ENCODE peak calls at places on chromosomes 1 and 21, in five cellular contexts. Y, P, R, A and Z are unnamed samples.

GRCh38 chr21:25456672-25457071 is 150.6 kb downstream of the MRPL39 start:
- DNase-seq in Y (peak), P (no peak), R (peak), A (no peak), Z (no peak)

GRCh38 chr1:60995093-60995492 is 87.3 kb upstream of the NFIA start:
- DNase-seq in Y (no peak), P (no peak), R (no peak), A (no peak), Z (no peak)

GRCh38 chr1:151570819-151571218 is 30.7 kb downstream of the TUFT1 start:
- DNase-seq in Y (no peak), P (no peak), R (no peak), A (no peak), Z (no peak)

GRCh38 chr1:200495901-200496300 is 86.1 kb upstream of the ZNF281 start:
- DNase-seq in Y (no peak), P (no peak), R (no peak), A (no peak), Z (no peak)

GRCh38 chr1:205293350-205294074 is 28.0 kb downstream of the NUAK2 start:
- DNase-seq in Y (no peak), P (no peak), R (no peak), A (no peak), Z (no peak)

GRCh38 chr1:237478842-237479241 is 411.9 kb downstream of the ZP4 start:
- DNase-seq in Y (no peak), P (no peak), R (no peak), A (no peak), Z (no peak)

GRCh38 chr1:167864392-167864992 is 49.4 kb downstream of the ADCY10 start:
- DNase-seq in Y (peak), P (no peak), R (no peak), A (no peak), Z (no peak)

GRCh38 chr1:202187040-202187671 is 6.4 kb upstream of the LGR6 start:
- DNase-seq in Y (no peak), P (no peak), R (no peak), A (no peak), Z (no peak)

GRCh38 chr21:42320791-42321190 is 5.6 kb upstream of the TFF3 start:
- DNase-seq in Y (no peak), P (no peak), R (no peak), A (no peak), Z (no peak)

GRCh38 chr21:29265690-29266479 is 32.8 kb upstream of the BACH1 start:
- DNase-seq in Y (no peak), P (no peak), R (peak), A (no peak), Z (peak)

GRCh38 chr1:175824079-175824478 is 80.7 kb upstream of the TNR start:
- DNase-seq in Y (no peak), P (peak), R (no peak), A (no peak), Z (peak)

GRCh38 chr1:203607169-203607873 is 19.3 kb upstream of the ATP2B4 start:
- DNase-seq in Y (peak), P (no peak), R (peak), A (peak), Z (peak)

GRCh38 chr1:119682141-119682540 is 29.6 kb upstream of the PHGDH start:
- DNase-seq in Y (no peak), P (no peak), R (peak), A (no peak), Z (no peak)

GRCh38 chr21:25371831-25372434 is 235.3 kb downstream of the MRPL39 start:
- DNase-seq in Y (peak), P (no peak), R (no peak), A (no peak), Z (no peak)

GRCh38 chr1:228142616-228143203 is 2.6 kb downstream of the GUK1 start:
- DNase-seq in Y (no peak), P (no peak), R (no peak), A (no peak), Z (no peak)

GRCh38 chr1:15501208-15502032 is 22.6 kb downstream of the CASP9 start:
- DNase-seq in Y (peak), P (peak), R (peak), A (peak), Z (peak)

GRCh38 chr1:91871994-91872393 is 14.0 kb downstream of the TGFBR3 start:
- DNase-seq in Y (peak), P (no peak), R (no peak), A (no peak), Z (no peak)

GRCh38 chr1:54803761-54804470 is 2.8 kb upstream of the TTC22 start:
- DNase-seq in Y (peak), P (no peak), R (no peak), A (no peak), Z (no peak)

GRCh38 chr1:209155556-209155955 is 428.0 kb upstream of the CAMK1G start:
- DNase-seq in Y (no peak), P (no peak), R (no peak), A (no peak), Z (no peak)

GRCh38 chr1:212188599-212189351 is 96.4 kb upstream of the PPP2R5A start:
- DNase-seq in Y (no peak), P (no peak), R (peak), A (peak), Z (peak)

GRCh38 chr1:183783342-183783741 is 21.6 kb upstream of the RGL1 start:
- DNase-seq in Y (peak), P (no peak), R (peak), A (no peak), Z (peak)

GRCh38 chr1:150961756-150962155 is 12.9 kb downstream of the CERS2 start:
- DNase-seq in Y (no peak), P (no peak), R (no peak), A (no peak), Z (no peak)

GRCh38 chr1:24094554-24094953 is 17.4 kb downstream of the MYOM3 start:
- DNase-seq in Y (no peak), P (no peak), R (no peak), A (no peak), Z (no peak)

GRCh38 chr21:45524756-45525152 is 17.5 kb downstream of the SLC19A1 start:
- DNase-seq in Y (no peak), P (no peak), R (no peak), A (no peak), Z (no peak)

GRCh38 chr21:42159560-42160110 is 59.3 kb upstream of the ABCG1 start:
- DNase-seq in Y (no peak), P (no peak), R (no peak), A (no peak), Z (no peak)

GRCh38 chr1:224559971-224560728 is 56.0 kb upstream of the CNIH3 start:
- DNase-seq in Y (no peak), P (no peak), R (peak), A (peak), Z (no peak)

GRCh38 chr1:170871868-170872267 is 63.5 kb upstream of the MROH9 start:
- DNase-seq in Y (no peak), P (no peak), R (no peak), A (no peak), Z (no peak)

GRCh38 chr1:69787151-69787550 is 219.4 kb downstream of the LRRC7 start:
- DNase-seq in Y (no peak), P (no peak), R (no peak), A (no peak), Z (no peak)
- TF ChIP-seq CTCF in Y (no peak), P (no peak), R (no peak), A (no peak), Z (no peak)

GRCh38 chr1:174692313-174692712 is 244.5 kb downstream of the GPR52 start:
- DNase-seq in Y (peak), P (no peak), R (peak), A (peak), Z (peak)
- TF ChIP-seq CTCF in Y (peak), P (peak), R (no peak), A (no peak), Z (no peak)

GRCh38 chr1:245493029-245493428 is 338.2 kb downstream of the KIF26B start:
- DNase-seq in Y (no peak), P (no peak), R (no peak), A (no peak), Z (peak)
- TF ChIP-seq CTCF in Y (no peak), P (peak), R (no peak), A (no peak), Z (peak)

GRCh38 chr1:32199043-32199716 is 1.2 kb upstream of the CCDC28B start:
- DNase-seq in Y (no peak), P (no peak), R (no peak), A (no peak), Z (no peak)

GRCh38 chr1:32198237-32199042 is 2.0 kb upstream of the CCDC28B start:
- DNase-seq in Y (no peak), P (no peak), R (no peak), A (no peak), Z (no peak)

GRCh38 chr1:32200226-32201010 is at the start of gene CCDC28B:
- DNase-seq in Y (peak), P (peak), R (peak), A (peak), Z (peak)

GRCh38 chr1:32199717-32200072 is 700 bp upstream of the CCDC28B start:
- DNase-seq in Y (no peak), P (no peak), R (no peak), A (no peak), Z (no peak)

GRCh38 chr1:32201011-32201855 is 838 bp downstream of the CCDC28B start:
- DNase-seq in Y (peak), P (peak), R (no peak), A (no peak), Z (no peak)
- TF ChIP-seq CTCF in Y (no peak), P (no peak), R (no peak), A (no peak), Z (no peak)

GRCh38 chr1:99239690-99240089 is 24.6 kb upstream of the PLPPR4 start:
- DNase-seq in Y (no peak), P (no peak), R (no peak), A (no peak), Z (no peak)
- TF ChIP-seq CTCF in Y (no peak), P (no peak), R (no peak), A (no peak), Z (no peak)

GRCh38 chr1:43556772-43557171 is 26.1 kb downstream of the PTPRF start:
- DNase-seq in Y (no peak), P (no peak), R (no peak), A (no peak), Z (no peak)

GRCh38 chr1:43551396-43551888 is 20.8 kb downstream of the PTPRF start:
- DNase-seq in Y (no peak), P (no peak), R (no peak), A (no peak), Z (no peak)

GRCh38 chr1:43552813-43553212 is 22.1 kb downstream of the PTPRF start:
- DNase-seq in Y (peak), P (no peak), R (peak), A (no peak), Z (peak)

GRCh38 chr1:43552059-43552742 is 21.5 kb downstream of the PTPRF start:
- DNase-seq in Y (no peak), P (no peak), R (no peak), A (no peak), Z (no peak)

DNA sequence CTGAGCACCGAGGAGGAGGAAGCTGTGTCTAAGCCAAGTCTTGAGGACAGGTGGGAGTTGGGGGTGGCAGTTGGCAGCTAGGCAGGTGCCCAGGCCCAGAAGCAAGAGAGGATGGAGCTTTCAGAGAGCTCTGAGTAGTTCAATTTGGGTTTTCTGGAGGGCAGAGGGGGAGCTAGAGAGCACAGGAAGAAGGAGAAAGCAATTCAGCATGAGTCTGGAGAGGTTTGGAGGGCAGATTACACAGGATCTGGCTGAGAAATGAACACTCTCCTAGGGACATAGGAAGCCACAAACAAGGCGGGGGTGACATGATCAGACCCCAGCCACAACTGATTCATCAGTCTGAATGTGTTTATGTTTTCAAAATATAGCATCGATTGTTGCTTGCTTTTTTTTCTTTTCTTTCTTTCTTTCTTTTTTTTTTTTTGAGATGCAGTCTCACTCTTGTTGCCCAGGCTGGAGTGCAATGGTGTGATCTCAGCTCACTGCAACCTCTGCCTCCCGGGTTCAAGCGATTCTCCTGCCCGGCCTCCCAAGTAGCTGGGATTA is 23.8 kb downstream of the PTPRF start:
- DNase-seq in Y (peak), P (peak), R (peak), A (no peak), Z (peak)
- TF ChIP-seq CTCF in Y (peak), P (no peak), R (peak), A (no peak), Z (peak)

DNA sequence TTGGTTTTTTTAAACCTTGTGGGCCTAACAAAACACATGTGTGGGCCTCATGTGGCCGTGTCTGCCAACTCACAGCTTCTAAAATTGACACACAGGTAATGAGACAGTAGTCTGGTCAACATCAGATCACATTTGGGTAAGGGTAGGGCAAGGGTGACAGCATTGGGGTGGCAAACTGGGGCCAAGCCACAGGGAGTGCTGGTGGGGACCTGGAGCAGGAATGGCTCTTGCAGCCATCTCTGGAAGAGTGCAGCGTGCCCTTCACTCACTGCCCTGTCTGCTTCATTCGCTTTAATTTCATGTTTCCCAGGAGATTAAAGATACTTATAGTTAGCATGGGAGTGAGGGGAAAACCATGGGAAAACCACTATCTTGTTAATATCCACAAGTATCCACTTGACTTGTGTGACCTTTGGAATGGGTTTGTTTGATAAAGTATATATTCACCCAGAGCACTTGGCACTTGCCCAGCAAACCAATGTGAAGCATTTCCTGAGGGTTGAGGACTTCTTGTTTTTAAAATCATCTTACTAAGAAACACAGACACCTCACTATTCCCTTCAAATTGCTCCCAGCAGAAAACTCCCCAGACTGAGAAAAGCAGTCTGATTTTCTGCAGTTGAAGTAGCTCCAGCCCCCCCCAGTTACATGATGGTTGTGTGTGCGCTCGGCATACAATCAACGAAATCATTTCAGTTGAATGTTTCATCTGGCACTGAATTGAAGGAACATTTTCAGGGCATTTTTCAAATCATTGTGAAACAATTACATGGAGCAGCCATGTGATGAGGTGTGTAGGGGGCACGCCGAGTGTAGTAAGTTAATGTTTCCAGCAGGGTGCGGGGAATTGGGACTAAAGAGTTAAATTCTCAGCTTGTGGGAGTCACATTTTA is 175.7 kb downstream of the VPS13D start:
- DNase-seq in Y (peak), P (no peak), R (no peak), A (no peak), Z (no peak)
- TF ChIP-seq CTCF in Y (no peak), P (peak), R (no peak), A (no peak), Z (no peak)